ENCODE peak calls at places on chromosomes 11 and 22, in nine cellular contexts. V is CD8-positive, alpha-beta T cell; J is tibial nerve; F is spleen; E is pancreas; X is fibroblast of the aortic adventitia; B is Peyer's patch; R is kidney epithelial cell; D is breast epithelium. K is an unnamed sample.

GRCh38 chr11:76641905-76642304 is 28.6 kb downstream of the LRRC32 start:
- DNase-seq in R (no peak), V (no peak), E (no peak), B (no peak), X (no peak), D (no peak), F (no peak), J (no peak), K (no peak)

GRCh38 chr11:129698212-129698611 is 117.4 kb upstream of the TMEM45B start:
- DNase-seq in E (no peak), X (no peak), D (no peak), B (no peak), F (no peak), V (no peak), J (no peak), R (no peak), K (no peak)

GRCh38 chr22:43136255-43136654 is 6.9 kb downstream of the MCAT start:
- DNase-seq in X (peak), V (peak), D (no peak), B (peak), F (peak), J (no peak), E (no peak), R (no peak), K (no peak)

GRCh38 chr11:79253280-79253679 is 187.6 kb downstream of the TENM4 start:
- DNase-seq in D (no peak), R (no peak), V (no peak), J (no peak), X (no peak), F (no peak), B (no peak), E (no peak), K (no peak)

GRCh38 chr22:31874821-31875220 is 69.5 kb upstream of the YWHAH start:
- DNase-seq in J (no peak), F (no peak), X (no peak), V (no peak), D (no peak), E (no peak), R (no peak), B (no peak), K (no peak)

GRCh38 chr11:47642099-47642855 is at the start of gene MTCH2:
- DNase-seq in E (peak), D (peak), F (peak), J (peak), X (peak), R (peak), B (peak), V (peak), K (peak)

GRCh38 chr11:20530942-20531703 is 68.3 kb upstream of the SLC6A5 start:
- DNase-seq in J (no peak), R (no peak), D (no peak), X (no peak), V (no peak), B (no peak), F (no peak), E (no peak), K (peak)

GRCh38 chr11:34621876-34622275 is 983 bp downstream of the EHF start:
- DNase-seq in E (no peak), R (no peak), X (no peak), F (no peak), B (no peak), V (no peak), J (no peak), D (no peak), K (no peak)

GRCh38 chr11:130769782-130770565 is 146.3 kb downstream of the SNX19 start:
- DNase-seq in V (no peak), F (no peak), E (no peak), R (no peak), X (no peak), B (no peak), D (no peak), J (no peak), K (no peak)

DNA sequence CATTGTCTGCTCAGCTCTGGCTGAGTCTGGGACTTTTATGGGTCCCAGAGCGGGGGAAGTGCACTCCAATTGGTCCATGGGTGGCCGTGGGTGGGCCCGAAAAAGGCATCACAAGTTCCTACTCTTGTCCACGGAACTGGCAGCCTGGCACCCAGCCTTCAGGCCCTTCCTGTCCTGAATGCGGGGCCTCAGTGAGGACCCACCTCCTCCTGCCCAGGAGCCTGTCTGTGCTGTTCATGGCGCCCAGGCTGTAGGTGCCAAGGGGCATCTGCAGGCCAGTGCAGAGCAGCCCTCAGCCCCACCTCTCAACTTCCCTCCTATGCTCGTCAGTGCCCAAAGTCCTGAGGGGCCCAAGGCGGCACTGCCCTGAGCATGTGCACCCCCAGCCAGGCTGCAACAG is 411.7 kb upstream of the KIRREL3 start:
- DNase-seq in F (no peak), X (no peak), B (no peak), V (no peak), R (no peak), J (no peak), E (no peak), D (no peak), K (no peak)
- H3K4me3 ChIP-seq in F (no peak), X (no peak), B (no peak), V (no peak), R (no peak), J (no peak), E (no peak), D (no peak), K (no peak)

GRCh38 chr22:45101828-45102227 is 61.9 kb upstream of the NUP50 start:
- DNase-seq in E (peak), F (peak), B (peak), D (no peak), V (peak), X (peak), J (no peak), R (no peak), K (peak)
- TF ChIP-seq CTCF in E (peak), F (peak), B (no peak), D (no peak), V (peak), X (peak), J (peak), R (peak), K (peak)

DNA sequence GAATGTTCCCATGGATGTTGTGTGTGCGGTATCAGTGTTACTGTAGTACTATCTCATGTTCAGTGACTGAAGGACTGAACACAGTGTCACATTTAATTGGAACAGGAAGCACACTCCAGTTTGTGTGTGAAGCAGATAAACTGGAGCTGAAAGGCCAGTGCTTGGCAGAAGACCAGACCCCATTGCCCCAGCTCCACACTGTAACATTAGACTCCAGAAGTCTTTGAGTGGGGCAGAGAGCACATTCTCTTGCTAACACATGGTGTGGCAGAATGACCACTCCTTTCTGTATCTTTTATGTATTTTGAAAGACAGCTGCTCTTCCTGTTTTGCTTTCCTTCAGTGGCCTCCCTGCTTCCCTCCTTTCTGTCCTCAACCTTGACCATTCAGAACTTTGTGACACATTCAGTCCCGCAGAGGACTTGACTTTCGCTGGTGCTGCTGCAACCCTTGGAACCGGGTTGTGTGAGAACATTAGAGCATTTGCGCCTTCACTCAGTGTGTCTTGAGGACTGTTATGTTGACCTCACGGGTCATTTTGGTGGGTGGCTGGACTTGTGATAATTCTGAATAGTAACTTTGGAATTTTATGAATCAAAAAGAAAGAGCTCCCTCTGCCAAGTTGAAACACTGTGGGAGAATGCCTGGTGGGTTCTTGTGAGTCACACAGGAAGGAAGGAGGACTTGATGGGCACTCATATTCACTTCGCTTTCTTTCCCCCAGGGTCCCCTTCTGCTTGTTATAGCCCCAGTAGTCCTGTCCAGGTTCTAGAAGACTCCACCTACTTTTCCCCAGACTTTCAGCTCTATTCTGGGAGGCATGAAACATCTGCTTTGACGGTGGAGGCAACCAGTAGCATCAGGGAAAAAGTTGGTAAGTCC is 26.4 kb downstream of the AMOTL1 start:
- DNase-seq in D (no peak), V (no peak), X (peak), J (no peak), E (peak), R (peak), B (no peak), F (no peak), K (no peak)
- H3K4me3 ChIP-seq in D (no peak), V (no peak), X (peak), J (no peak), E (no peak), R (no peak), B (no peak), F (no peak), K (no peak)

GRCh38 chr11:69240332-69241074 is 53.5 kb upstream of the MYEOV start:
- DNase-seq in E (no peak), J (no peak), D (peak), R (no peak), X (peak), V (no peak), F (no peak), B (no peak), K (no peak)
- TF ChIP-seq CTCF in E (no peak), J (no peak), D (no peak), R (no peak), X (peak), V (no peak), F (no peak), B (no peak), K (peak)